ENCODE peak calls at places on chromosomes 5 and 9, in nine cellular contexts. U is GM13976, Z is endothelial cell, I is MCF 10A, C is type B pancreatic cell, S is right lobe of liver, H is neural crest cell, D is stomach, W is ovary. E is an unnamed sample.

GRCh38 chr9:91697201-91697600 is 252.8 kb downstream of the ROR2 start:
- DNase-seq in U (no peak), Z (no peak), I (no peak), C (peak), S (no peak), H (no peak), D (no peak), W (no peak), E (no peak)

GRCh38 chr5:157362502-157362901 is 96.6 kb downstream of the CYFIP2 start:
- DNase-seq in U (no peak), Z (no peak), I (no peak), C (no peak), S (no peak), H (no peak), D (no peak), W (no peak), E (no peak)

GRCh38 chr9:3285365-3286161 is 240.2 kb downstream of the RFX3 start:
- DNase-seq in U (no peak), Z (no peak), I (no peak), C (no peak), S (no peak), H (no peak), D (no peak), W (no peak), E (no peak)

GRCh38 chr9:120587357-120587756 is 7.4 kb upstream of the CDK5RAP2 start:
- DNase-seq in U (no peak), Z (no peak), I (no peak), C (no peak), S (no peak), H (no peak), D (no peak), W (no peak), E (no peak)

GRCh38 chr9:70297141-70297540 is 38.4 kb downstream of the SMC5 start:
- DNase-seq in U (no peak), Z (no peak), I (no peak), C (no peak), S (no peak), H (no peak), D (no peak), W (no peak), E (no peak)

GRCh38 chr5:113789769-113790168 is 276.3 kb downstream of the YTHDC2 start:
- DNase-seq in U (no peak), Z (no peak), I (no peak), C (no peak), S (peak), H (no peak), D (no peak), W (no peak), E (no peak)

GRCh38 chr9:88006511-88007290 is 32.4 kb upstream of the CDK20 start:
- DNase-seq in U (peak), Z (no peak), I (no peak), C (no peak), S (no peak), H (no peak), D (no peak), W (no peak), E (no peak)

GRCh38 chr5:179153341-179153901 is 93.2 kb downstream of the ZNF354C start:
- DNase-seq in U (no peak), Z (no peak), I (no peak), C (no peak), S (no peak), H (no peak), D (no peak), W (no peak), E (peak)

GRCh38 chr5:144028058-144028457 is 142.4 kb downstream of the YIPF5 start:
- DNase-seq in U (no peak), Z (no peak), I (peak), C (no peak), S (no peak), H (no peak), D (no peak), W (no peak), E (no peak)

GRCh38 chr9:22307013-22307711 is 139.5 kb upstream of the DMRTA1 start:
- DNase-seq in U (no peak), Z (peak), I (peak), C (no peak), S (peak), H (peak), D (peak), W (no peak), E (no peak)

GRCh38 chr9:99828417-99829176 is 6.9 kb downstream of the NR4A3 start:
- DNase-seq in U (no peak), Z (peak), I (no peak), C (no peak), S (peak), H (no peak), D (no peak), W (peak), E (no peak)

GRCh38 chr9:91474656-91475055 is 51.0 kb upstream of the NFIL3 start:
- DNase-seq in U (no peak), Z (no peak), I (peak), C (no peak), S (no peak), H (no peak), D (no peak), W (no peak), E (no peak)

GRCh38 chr5:38426986-38427950 is 129.2 kb downstream of the LIFR start:
- DNase-seq in U (no peak), Z (no peak), I (peak), C (no peak), S (no peak), H (no peak), D (no peak), W (no peak), E (no peak)

GRCh38 chr5:92309336-92309991 is 926.3 kb upstream of the ARRDC3 start:
- DNase-seq in U (peak), Z (no peak), I (peak), C (no peak), S (no peak), H (no peak), D (no peak), W (no peak), E (no peak)

GRCh38 chr9:113558632-113559502 is 95.3 kb downstream of the RGS3 start:
- DNase-seq in U (no peak), Z (no peak), I (peak), C (no peak), S (peak), H (no peak), D (peak), W (peak), E (no peak)

GRCh38 chr5:75681125-75681830 is 36.0 kb downstream of the POC5 start:
- DNase-seq in U (peak), Z (no peak), I (peak), C (no peak), S (no peak), H (no peak), D (no peak), W (no peak), E (no peak)

GRCh38 chr9:123395276-123396006 is 39.4 kb downstream of the CRB2 start:
- DNase-seq in U (no peak), Z (no peak), I (no peak), C (no peak), S (no peak), H (no peak), D (no peak), W (no peak), E (no peak)

GRCh38 chr9:121888438-121888775 is 204.7 kb downstream of the TTLL11 start:
- DNase-seq in U (no peak), Z (no peak), I (peak), C (no peak), S (no peak), H (no peak), D (no peak), W (no peak), E (no peak)

GRCh38 chr5:106454651-106455415 is 1215.9 kb downstream of the EFNA5 start:
- DNase-seq in U (no peak), Z (peak), I (peak), C (no peak), S (no peak), H (peak), D (no peak), W (no peak), E (no peak)

GRCh38 chr5:154677921-154678320 is 77.3 kb upstream of the LARP1 start:
- DNase-seq in U (no peak), Z (no peak), I (peak), C (no peak), S (no peak), H (no peak), D (no peak), W (no peak), E (no peak)

GRCh38 chr9:18746631-18747030 is 272.7 kb downstream of the ADAMTSL1 start:
- DNase-seq in U (no peak), Z (no peak), I (no peak), C (no peak), S (no peak), H (no peak), D (no peak), W (no peak), E (no peak)

GRCh38 chr5:102536323-102536928 is 37.6 kb upstream of the SLCO6A1 start:
- DNase-seq in U (no peak), Z (no peak), I (peak), C (no peak), S (no peak), H (no peak), D (no peak), W (no peak), E (no peak)

GRCh38 chr9:79969383-79969782 is 397.6 kb downstream of the TLE4 start:
- DNase-seq in U (no peak), Z (no peak), I (no peak), C (no peak), S (no peak), H (no peak), D (peak), W (no peak), E (no peak)

GRCh38 chr9:36858805-36859375 is 175.2 kb downstream of the PAX5 start:
- DNase-seq in U (no peak), Z (no peak), I (peak), C (no peak), S (no peak), H (no peak), D (no peak), W (no peak), E (no peak)

GRCh38 chr9:114065304-114065703 is 12.8 kb downstream of the AMBP start:
- DNase-seq in U (no peak), Z (no peak), I (no peak), C (peak), S (peak), H (no peak), D (no peak), W (no peak), E (no peak)

GRCh38 chr5:96283589-96283988 is 149.5 kb downstream of the PCSK1 start:
- DNase-seq in U (no peak), Z (no peak), I (no peak), C (no peak), S (no peak), H (no peak), D (no peak), W (no peak), E (no peak)

GRCh38 chr9:70303268-70303667 is 44.5 kb downstream of the SMC5 start:
- DNase-seq in U (no peak), Z (no peak), I (peak), C (no peak), S (no peak), H (no peak), D (no peak), W (no peak), E (no peak)

GRCh38 chr5:60287174-60287771 is 393.7 kb upstream of the PDE4D start:
- DNase-seq in U (no peak), Z (peak), I (peak), C (no peak), S (no peak), H (peak), D (peak), W (no peak), E (no peak)
- TF ChIP-seq CTCF in U (peak), Z (peak), I (peak), C (peak), S (peak), H (peak), D (peak), W (no peak), E (peak)

DNA sequence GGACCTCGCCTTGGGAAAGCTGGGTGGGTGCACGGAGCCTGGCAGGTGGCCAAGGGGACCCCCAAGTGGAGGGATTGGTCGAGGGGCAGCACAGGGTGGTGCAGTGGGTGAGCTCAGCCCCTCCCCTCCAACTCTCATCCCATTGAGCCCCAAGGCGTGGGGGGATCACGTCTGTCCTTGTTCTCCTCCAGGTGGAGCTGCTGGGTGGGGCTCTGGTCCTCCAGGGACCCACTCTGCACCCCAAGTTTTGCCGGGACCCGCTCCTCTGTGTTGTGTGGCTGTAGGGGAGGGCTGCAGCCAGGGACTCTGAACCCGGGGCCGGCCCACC is 3.6 kb upstream of the FUT7 start:
- DNase-seq in U (no peak), Z (no peak), I (no peak), C (no peak), S (no peak), H (no peak), D (no peak), W (no peak), E (no peak)
- TF ChIP-seq CTCF in U (no peak), Z (peak), I (peak), C (peak), S (peak), H (peak), D (no peak), W (no peak), E (peak)

GRCh38 chr5:94812232-94812631 is 193.8 kb downstream of the SLF1 start:
- DNase-seq in U (no peak), Z (no peak), I (no peak), C (no peak), S (no peak), H (no peak), D (no peak), W (no peak), E (no peak)
- TF ChIP-seq CTCF in U (no peak), Z (no peak), I (no peak), C (no peak), S (no peak), H (no peak), D (no peak), W (no peak), E (no peak)

GRCh38 chr5:142012186-142012785 is 541 bp downstream of the GNPDA1 start:
- DNase-seq in U (no peak), Z (peak), I (peak), C (no peak), S (no peak), H (peak), D (peak), W (peak), E (no peak)
- TF ChIP-seq CTCF in U (peak), Z (no peak), I (peak), C (peak), S (peak), H (peak), D (no peak), W (no peak), E (peak)

GRCh38 chr5:55308254-55308836 is 556 bp downstream of the MTREX start:
- DNase-seq in U (peak), Z (peak), I (peak), C (no peak), S (no peak), H (no peak), D (no peak), W (no peak), E (no peak)
- TF ChIP-seq CTCF in U (no peak), Z (no peak), I (no peak), C (no peak), S (no peak), H (no peak), D (no peak), W (no peak), E (peak)

GRCh38 chr5:99138911-99139310 is 210.1 kb upstream of the CHD1 start:
- DNase-seq in U (no peak), Z (no peak), I (no peak), C (no peak), S (no peak), H (no peak), D (no peak), W (no peak), E (no peak)

GRCh38 chr5:99141534-99142135 is 212.8 kb upstream of the CHD1 start:
- DNase-seq in U (no peak), Z (no peak), I (peak), C (no peak), S (peak), H (no peak), D (no peak), W (no peak), E (no peak)
- TF ChIP-seq CTCF in U (no peak), Z (no peak), I (no peak), C (no peak), S (no peak), H (no peak), D (no peak), W (no peak), E (no peak)

DNA sequence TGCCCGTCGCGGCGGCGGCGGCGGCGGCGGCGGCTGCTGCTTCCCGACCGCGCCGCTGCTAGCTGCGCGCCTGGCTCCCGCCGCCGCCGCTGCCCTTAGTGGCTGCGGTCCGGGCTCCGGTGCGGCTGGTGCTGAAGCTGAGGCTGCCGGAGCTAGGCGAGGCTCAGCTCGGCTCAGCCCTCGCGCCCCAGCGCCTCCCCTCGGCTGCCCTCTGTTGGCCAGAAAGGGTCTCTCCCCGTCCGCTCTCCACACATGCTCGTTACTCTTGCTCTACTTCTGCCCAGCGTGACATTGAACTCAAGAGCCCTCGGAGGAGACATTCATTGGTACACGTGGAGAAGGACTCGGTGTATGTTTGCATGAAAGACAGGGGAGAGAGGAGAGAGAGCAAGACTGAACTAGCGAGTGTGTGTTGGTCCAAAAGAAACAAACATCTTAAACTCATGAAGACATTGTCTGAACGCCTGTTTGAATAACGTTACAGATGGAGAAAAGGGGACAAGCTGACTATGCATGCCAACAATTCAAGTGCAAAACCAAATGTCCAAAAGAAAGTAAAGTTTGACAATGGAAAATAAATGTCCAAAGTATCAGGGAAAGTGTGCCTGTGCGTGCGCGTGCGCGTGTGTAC is at the start of gene HCN1:
- DNase-seq in U (peak), Z (peak), I (no peak), C (peak), S (peak), H (peak), D (peak), W (peak), E (no peak)
- TF ChIP-seq CTCF in U (peak), Z (peak), I (no peak), C (peak), S (peak), H (peak), D (peak), W (peak), E (peak)